ENCODE peak calls at places on chromosomes 12 and 14, in five cellular contexts. Q is mesothelial cell of epicardium, Z is fibroblast of pulmonary artery, P is astrocyte of the cerebellum, F is lower lobe of right lung. Y is an unnamed sample.

GRCh38 chr12:32983332-32983731 is 86.8 kb upstream of the PKP2 start:
- DNase-seq in Q (no peak), Z (no peak), P (no peak), F (no peak), Y (no peak)

GRCh38 chr14:81096656-81097055 is 124.1 kb downstream of the GTF2A1 start:
- DNase-seq in Q (no peak), Z (no peak), P (no peak), F (no peak), Y (no peak)

GRCh38 chr12:25725874-25726273 is 172.8 kb upstream of the LMNTD1 start:
- DNase-seq in Q (no peak), Z (peak; percentile 87), P (no peak), F (no peak), Y (no peak)

GRCh38 chr14:104420990-104421389 is 158.6 kb upstream of the C14orf180 start:
- DNase-seq in Q (no peak), Z (no peak), P (no peak), F (no peak), Y (no peak)

GRCh38 chr12:20264608-20265114 is 103.7 kb upstream of the PDE3A start:
- DNase-seq in Q (no peak), Z (no peak), P (no peak), F (no peak), Y (no peak)

GRCh38 chr14:101878222-101879211 is 85.9 kb upstream of the DYNC1H1 start:
- DNase-seq in Q (no peak), Z (no peak), P (no peak), F (no peak), Y (no peak)

GRCh38 chr12:89064780-89065179 is 287.5 kb downstream of the DUSP6 start:
- DNase-seq in Q (no peak), Z (peak; percentile 18), P (no peak), F (no peak), Y (no peak)

GRCh38 chr12:38515912-38516311 is 199.3 kb downstream of the ALG10B start:
- DNase-seq in Q (no peak), Z (no peak), P (no peak), F (no peak), Y (no peak)

GRCh38 chr14:26008290-26008689 is 589.5 kb downstream of the NOVA1 start:
- DNase-seq in Q (no peak), Z (peak; percentile 36), P (no peak), F (no peak), Y (no peak)

GRCh38 chr14:22699801-22700564 is 55.8 kb upstream of the OR6J1 start:
- DNase-seq in Q (no peak), Z (peak; percentile 40), P (no peak), F (no peak), Y (no peak)

GRCh38 chr14:74841230-74842207 is 34.4 kb downstream of the PROX2 start:
- DNase-seq in Q (no peak), Z (no peak), P (no peak), F (no peak), Y (no peak)

GRCh38 chr14:24080888-24081738 is 9.8 kb downstream of the CPNE6 start:
- DNase-seq in Q (no peak), Z (no peak), P (no peak), F (peak; percentile 82), Y (peak; percentile 29)

GRCh38 chr12:92717202-92717601 is 14.4 kb downstream of the PLEKHG7 start:
- DNase-seq in Q (no peak), Z (peak; percentile 79), P (no peak), F (no peak), Y (no peak)

GRCh38 chr12:51242896-51243295 is 4.3 kb downstream of the DAZAP2 start:
- DNase-seq in Q (no peak), Z (no peak), P (no peak), F (no peak), Y (no peak)

GRCh38 chr12:51244269-51244668 is 5.6 kb downstream of the DAZAP2 start:
- DNase-seq in Q (no peak), Z (peak; percentile 21), P (no peak), F (no peak), Y (no peak)

GRCh38 chr12:51247523-51248206 is 9.0 kb downstream of the DAZAP2 start:
- DNase-seq in Q (no peak), Z (no peak), P (no peak), F (no peak), Y (no peak)

GRCh38 chr12:51245476-51246253 is 7.0 kb downstream of the DAZAP2 start:
- DNase-seq in Q (no peak), Z (no peak), P (no peak), F (no peak), Y (no peak)

GRCh38 chr12:51246254-51246853 is 7.7 kb downstream of the DAZAP2 start:
- DNase-seq in Q (no peak), Z (peak; percentile 85), P (no peak), F (no peak), Y (no peak)
- TF ChIP-seq CTCF in Q (no peak), Z (peak; percentile 9), P (peak; percentile 10), F (no peak), Y (no peak)

GRCh38 chr14:59252772-59253500 is 64.5 kb downstream of the DAAM1 start:
- DNase-seq in Q (no peak), Z (peak; percentile 61), P (no peak), F (no peak), Y (no peak)

GRCh38 chr14:59253527-59253926 is 65.1 kb downstream of the DAAM1 start:
- DNase-seq in Q (no peak), Z (no peak), P (no peak), F (no peak), Y (no peak)

GRCh38 chr14:59251811-59252771 is 63.6 kb downstream of the DAAM1 start:
- DNase-seq in Q (no peak), Z (peak; percentile 73), P (peak; percentile 77), F (no peak), Y (no peak)

GRCh38 chr14:59254911-59255545 is 66.6 kb downstream of the DAAM1 start:
- DNase-seq in Q (no peak), Z (peak; percentile 92), P (no peak), F (no peak), Y (no peak)

GRCh38 chr14:59254146-59254910 is 65.9 kb downstream of the DAAM1 start:
- DNase-seq in Q (no peak), Z (peak; percentile 94), P (peak; percentile 86), F (peak; percentile 65), Y (no peak)
- TF ChIP-seq CTCF in Q (no peak), Z (no peak), P (no peak), F (no peak), Y (no peak)

DNA sequence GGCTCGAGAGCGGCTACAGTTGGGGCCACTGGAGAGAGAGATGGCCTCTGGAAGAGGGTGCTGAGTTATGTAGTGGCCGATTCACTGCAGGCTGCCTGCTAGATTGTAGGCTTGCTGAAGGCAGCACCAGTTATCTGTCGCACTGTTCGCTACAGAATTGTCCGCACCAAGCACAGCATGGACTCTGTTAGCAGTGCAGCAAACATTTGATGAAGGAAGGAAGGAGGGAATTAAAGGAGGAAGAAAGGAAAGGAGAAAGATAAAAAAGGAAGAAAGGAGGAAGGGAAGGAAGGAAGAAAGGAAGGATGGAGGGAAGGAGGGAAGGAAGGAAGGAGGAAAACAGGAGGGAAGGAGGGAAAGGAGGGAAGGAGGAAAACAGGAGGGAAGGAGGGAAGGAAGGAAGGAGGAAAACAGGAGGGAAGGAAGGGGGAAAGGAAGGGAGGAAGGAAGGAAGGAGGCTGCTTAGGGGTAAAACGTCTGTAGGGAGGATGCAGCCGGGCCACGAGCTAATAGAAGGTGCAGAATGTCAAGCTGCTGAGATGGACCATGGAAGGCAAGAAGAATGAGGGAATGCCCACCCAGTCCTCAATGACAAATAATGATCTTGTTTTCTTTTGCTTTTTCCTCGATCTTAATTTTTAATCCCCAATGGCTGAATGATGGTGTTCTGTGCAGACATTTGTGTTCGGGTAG is 27.3 kb upstream of the ADIPOR2 start:
- DNase-seq in Q (no peak), Z (no peak), P (no peak), F (no peak), Y (no peak)
- TF ChIP-seq CTCF in Q (no peak), Z (no peak), P (no peak), F (no peak), Y (no peak)

GRCh38 chr14:75905505-75905904 is 76.3 kb downstream of the TGFB3 start:
- DNase-seq in Q (no peak), Z (peak; percentile 61), P (no peak), F (peak; percentile 55), Y (no peak)

GRCh38 chr14:75906228-75906627 is 75.6 kb downstream of the TGFB3 start:
- DNase-seq in Q (no peak), Z (no peak), P (no peak), F (no peak), Y (no peak)

GRCh38 chr14:75907722-75908330 is 74.0 kb downstream of the TGFB3 start:
- DNase-seq in Q (no peak), Z (no peak), P (no peak), F (no peak), Y (no peak)

GRCh38 chr14:75909630-75910029 is 72.2 kb downstream of the TGFB3 start:
- DNase-seq in Q (no peak), Z (no peak), P (no peak), F (no peak), Y (no peak)

DNA sequence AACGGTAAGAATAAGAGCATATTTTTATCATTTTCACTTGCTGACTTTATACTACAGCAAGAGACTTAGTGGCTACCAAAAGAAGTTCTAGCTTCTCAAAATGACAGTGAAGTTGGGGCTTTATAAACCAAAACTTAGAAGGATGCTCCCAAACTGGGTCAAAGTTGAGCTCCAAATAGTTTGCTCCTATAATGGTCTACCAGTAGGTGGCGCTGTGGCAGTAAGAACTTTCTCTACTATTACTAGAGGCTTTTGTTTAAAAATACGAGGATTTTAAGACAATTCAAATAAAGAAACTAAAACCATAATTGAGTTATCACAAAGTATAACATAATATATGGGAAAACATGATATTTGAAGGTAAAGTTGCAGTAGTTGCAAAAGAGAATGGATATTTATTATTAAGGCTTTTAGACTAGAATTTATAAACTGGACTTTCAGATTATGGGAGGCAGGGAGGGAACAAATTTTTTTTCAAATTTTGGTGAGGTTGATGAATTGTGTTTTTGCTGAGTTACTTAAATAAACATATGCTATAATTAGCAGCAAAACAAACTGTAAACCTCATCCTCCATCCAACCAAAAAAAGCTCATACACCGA is 75.0 kb downstream of the TGFB3 start:
- DNase-seq in Q (peak; percentile 56), Z (peak; percentile 79), P (peak; percentile 41), F (no peak), Y (peak; percentile 32)
- TF ChIP-seq CTCF in Q (peak; percentile 96), Z (peak; percentile 91), P (peak; percentile 83), F (peak; percentile 87), Y (peak; percentile 90)

DNA sequence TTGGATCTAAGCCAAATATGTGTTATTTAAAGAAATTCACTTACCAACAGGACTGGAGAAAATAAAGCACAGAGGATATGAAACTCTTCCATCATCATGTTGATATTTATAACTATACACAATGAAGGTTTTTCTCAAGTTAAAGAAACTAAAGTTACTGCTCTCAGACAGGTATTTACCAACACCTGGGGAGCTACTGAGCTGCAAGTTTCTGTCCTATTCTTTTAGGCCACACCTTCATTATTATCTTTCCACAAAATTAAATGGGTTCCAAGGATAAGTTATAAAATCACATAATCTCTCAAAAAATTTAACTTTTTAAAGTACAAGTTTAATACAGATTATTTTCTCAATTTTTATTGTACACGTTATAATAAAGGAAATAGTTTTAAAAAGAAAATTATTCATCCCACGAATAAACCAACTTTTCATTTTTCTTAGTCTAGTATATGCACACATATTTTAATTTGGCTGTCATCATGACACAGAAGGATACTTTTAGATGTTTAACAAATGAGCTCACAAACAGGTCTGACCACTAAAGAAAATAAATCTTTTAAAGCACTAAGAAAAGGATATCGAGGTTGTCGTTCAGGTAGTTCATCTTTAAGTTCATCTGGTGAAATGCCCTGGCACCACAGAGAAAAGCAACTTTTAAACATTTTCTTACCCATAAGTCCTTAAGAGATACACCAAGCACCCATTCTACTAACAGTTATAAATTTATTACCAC is 7.8 kb downstream of the GMFB start:
- DNase-seq in Q (no peak), Z (no peak), P (no peak), F (no peak), Y (no peak)
- TF ChIP-seq CTCF in Q (no peak), Z (no peak), P (no peak), F (no peak), Y (no peak)

GRCh38 chr12:127964717-127965116 is 302.3 kb upstream of the TMEM132C start:
- DNase-seq in Q (no peak), Z (peak; percentile 9), P (no peak), F (no peak), Y (no peak)
- TF ChIP-seq CTCF in Q (no peak), Z (no peak), P (peak; percentile 22), F (no peak), Y (no peak)